ENCODE peak calls at places on chromosome 3, in ten cellular contexts. I is sigmoid colon, E is stomach, N is upper lobe of left lung, P is GM23338, W is suprapubic skin, M is SK-N-SH, C is K562, V is HepG2, X is HCT116. R is an unnamed sample.

GRCh38 chr3:171427771-171428320 is 32.4 kb downstream of the TNIK start:
- DNase-seq in C (peak; percentile 18), X (no peak), E (no peak), W (no peak), M (no peak), N (no peak), I (no peak), P (peak; percentile 39), V (no peak), R (no peak)

GRCh38 chr3:149512073-149512782 is 37.7 kb downstream of the TM4SF4 start:
- DNase-seq in I (peak; percentile 85), W (peak; percentile 73), M (peak; percentile 78), P (peak; percentile 88), N (peak; percentile 83), X (peak; percentile 50), C (peak; percentile 56), E (peak; percentile 67), V (peak; percentile 64), R (peak; percentile 57)

GRCh38 chr3:184082465-184082864 is 14.4 kb upstream of the HTR3E start:
- DNase-seq in X (no peak), M (no peak), N (no peak), W (no peak), P (no peak), V (no peak), E (no peak), I (no peak), C (no peak), R (no peak)

GRCh38 chr3:6861331-6861988 is 545 bp downstream of the GRM7 start:
- DNase-seq in M (peak; percentile 75), P (no peak), N (no peak), C (no peak), V (no peak), X (no peak), I (no peak), E (no peak), W (no peak), R (no peak)

GRCh38 chr3:100289339-100289738 is 28.5 kb downstream of the TBC1D23 start:
- DNase-seq in E (no peak), V (no peak), P (no peak), M (no peak), W (no peak), X (no peak), N (no peak), C (peak; percentile 55), I (no peak), R (no peak)

GRCh38 chr3:102796856-102797255 is 362.0 kb downstream of the ZPLD1 start:
- DNase-seq in X (no peak), C (no peak), V (no peak), P (no peak), I (no peak), M (no peak), W (no peak), E (no peak), N (no peak), R (no peak)

GRCh38 chr3:112167758-112168157 is 34.7 kb upstream of the GCSAM start:
- DNase-seq in N (no peak), E (no peak), P (no peak), C (no peak), I (no peak), V (no peak), X (no peak), W (no peak), M (no peak), R (no peak)

GRCh38 chr3:45064512-45065372 is 38.6 kb downstream of the CLEC3B start:
- DNase-seq in E (no peak), X (peak; percentile 23), N (peak; percentile 67), M (no peak), P (no peak), V (no peak), W (no peak), I (no peak), C (peak; percentile 58), R (no peak)

GRCh38 chr3:54213910-54214309 is 91.6 kb downstream of the CACNA2D3 start:
- DNase-seq in V (no peak), C (no peak), X (no peak), N (no peak), M (no peak), P (no peak), W (no peak), E (no peak), I (no peak), R (no peak)

GRCh38 chr3:58131101-58131500 is 79.7 kb downstream of the DNASE1L3 start:
- DNase-seq in W (no peak), M (no peak), N (no peak), X (no peak), V (no peak), I (no peak), P (no peak), E (no peak), C (no peak), R (no peak)

GRCh38 chr3:108099679-108100428 is 9.0 kb upstream of the CD47 start:
- DNase-seq in E (no peak), C (peak; percentile 56), I (no peak), W (no peak), X (no peak), P (no peak), M (no peak), N (peak; percentile 61), V (no peak), R (no peak)

GRCh38 chr3:194133661-194134230 is 2.2 kb upstream of the HES1 start:
- DNase-seq in N (peak; percentile 57), I (peak; percentile 83), M (no peak), C (peak; percentile 67), W (peak; percentile 84), E (peak; percentile 61), X (no peak), P (peak; percentile 84), V (peak; percentile 87), R (no peak)

GRCh38 chr3:103083848-103084631 is 649.2 kb downstream of the ZPLD1 start:
- DNase-seq in X (no peak), P (no peak), M (no peak), N (no peak), E (no peak), I (no peak), W (no peak), V (no peak), C (no peak), R (no peak)

GRCh38 chr3:47010050-47010712 is 30.7 kb downstream of the NBEAL2 start:
- DNase-seq in N (no peak), E (peak; percentile 23), X (no peak), M (no peak), V (no peak), P (no peak), W (peak; percentile 64), I (peak; percentile 76), C (no peak), R (peak; percentile 49)

GRCh38 chr3:71728632-71729342 is 3.6 kb upstream of the EIF4E3 start:
- DNase-seq in C (peak; percentile 59), P (peak; percentile 96), I (no peak), W (no peak), E (no peak), M (peak; percentile 58), X (no peak), V (no peak), N (no peak), R (no peak)

GRCh38 chr3:52121813-52122212 is 32.4 kb downstream of the POC1A start:
- DNase-seq in E (no peak), X (no peak), N (peak; percentile 35), P (no peak), I (peak; percentile 63), V (no peak), W (no peak), C (no peak), M (no peak), R (no peak)

GRCh38 chr3:24401090-24401810 is 93.4 kb downstream of the THRB start:
- DNase-seq in V (no peak), X (no peak), N (no peak), E (no peak), M (no peak), P (no peak), I (no peak), W (no peak), C (no peak), R (no peak)

GRCh38 chr3:141047168-141047567 is 4.0 kb upstream of the SPSB4 start:
- DNase-seq in W (no peak), X (peak; percentile 13), N (no peak), P (no peak), E (no peak), M (no peak), C (no peak), V (no peak), I (no peak), R (no peak)
- H3K27ac ChIP-seq in W (no peak overlapping the region), X (no peak overlapping the region), N (no peak overlapping the region), P (no peak overlapping the region), E (no peak overlapping the region), M (no peak overlapping the region), C (no peak overlapping the region), V (no peak overlapping the region), I (no peak overlapping the region), R (no peak overlapping the region)

GRCh38 chr3:13344663-13345062 is 75.5 kb downstream of the NUP210 start:
- DNase-seq in X (no peak), I (no peak), M (no peak), E (no peak), W (no peak), C (no peak), V (no peak), N (no peak), P (no peak), R (no peak)
- TF ChIP-seq POLR2AphosphoS5 in X (no peak), I (no peak), M (no peak), E (no peak), W (no peak), C (no peak), V (no peak), N (no peak), P (no peak), R (no peak)

GRCh38 chr3:50286322-50287227 is 5.7 kb downstream of the IFRD2 start:
- DNase-seq in I (no peak), M (no peak), X (no peak), E (no peak), P (no peak), C (no peak), W (no peak), V (no peak), N (no peak), R (no peak)
- H3K27ac ChIP-seq in I (no peak overlapping the region), M (no peak overlapping the region), X (no peak overlapping the region), E (no peak overlapping the region), P (no peak overlapping the region), C (no peak overlapping the region), W (no peak overlapping the region), V (no peak overlapping the region), N (no peak overlapping the region), R (no peak overlapping the region)

GRCh38 chr3:128804017-128804816 is 75.2 kb upstream of the ACAD9 start:
- DNase-seq in N (no peak), E (no peak), M (no peak), W (no peak), V (no peak), C (peak; percentile 36), P (peak; percentile 63), I (no peak), X (no peak), R (no peak)

GRCh38 chr3:128800241-128801187 is 74.5 kb downstream of the RAB7A start:
- DNase-seq in P (no peak), C (no peak), N (no peak), E (no peak), W (no peak), M (no peak), I (no peak), V (no peak), X (no peak), R (no peak)

GRCh38 chr3:128803307-128803706 is 76.1 kb upstream of the ACAD9 start:
- DNase-seq in M (no peak), X (no peak), I (no peak), E (no peak), W (no peak), P (no peak), V (no peak), N (no peak), C (no peak), R (no peak)

GRCh38 chr3:128799650-128800049 is 73.7 kb downstream of the RAB7A start:
- DNase-seq in M (no peak), C (no peak), N (no peak), X (no peak), W (no peak), V (no peak), I (no peak), E (no peak), P (no peak), R (no peak)

GRCh38 chr3:128801779-128802369 is 75.9 kb downstream of the RAB7A start:
- DNase-seq in M (no peak), X (no peak), I (no peak), C (no peak), P (no peak), V (no peak), N (no peak), E (no peak), W (no peak), R (no peak)
- TF ChIP-seq POLR2AphosphoS5 in M (no peak), X (no peak), I (no peak), C (no peak), P (no peak), V (no peak), N (no peak), E (no peak), W (no peak), R (no peak)

R was measured in breast epithelium.